ENCODE peak calls at places on chromosomes 6 and 20, in seven cellular contexts. N is heart left ventricle, X is HepG2, Q is right lobe of liver, S is fibroblast of lung, Y is HCT116, B is body of pancreas. T is an unnamed sample.

GRCh38 chr6:16420715-16421461 is 182.5 kb downstream of the GMPR start:
- DNase-seq in N (no peak), X (no peak), Q (no peak), S (peak; percentile 93), Y (no peak), B (no peak), T (peak; percentile 61)

GRCh38 chr20:32278199-32278643 is 770 bp downstream of the KIF3B start:
- DNase-seq in N (no peak), X (no peak), Q (no peak), S (no peak), Y (no peak), B (no peak), T (no peak)

GRCh38 chr6:153511896-153512496 is 380.9 kb upstream of the RGS17 start:
- DNase-seq in N (no peak), X (peak; percentile 29), Q (no peak), S (peak; percentile 40), Y (peak; percentile 8), B (peak; percentile 11), T (peak; percentile 8)

GRCh38 chr6:131268303-131268702 is 133.0 kb downstream of the AKAP7 start:
- DNase-seq in N (no peak), X (no peak), Q (no peak), S (no peak), Y (no peak), B (no peak), T (no peak)

GRCh38 chr6:31568537-31568961 is 3.5 kb upstream of the LTA start:
- DNase-seq in N (no peak), X (no peak), Q (no peak), S (no peak), Y (no peak), B (peak; percentile 49), T (peak; percentile 91)

GRCh38 chr20:31540406-31540805 is 26.2 kb downstream of the HM13 start:
- DNase-seq in N (no peak), X (no peak), Q (no peak), S (no peak), Y (no peak), B (no peak), T (no peak)

GRCh38 chr20:58224097-58224496 is 4.4 kb downstream of the ANKRD60 start:
- DNase-seq in N (no peak), X (no peak), Q (no peak), S (no peak), Y (no peak), B (no peak), T (no peak)

GRCh38 chr6:109130065-109130464 is 34.8 kb downstream of the CEP57L1 start:
- DNase-seq in N (no peak), X (no peak), Q (no peak), S (no peak), Y (no peak), B (no peak), T (no peak)

GRCh38 chr6:101296184-101296583 is 97.3 kb upstream of the GRIK2 start:
- DNase-seq in N (no peak), X (no peak), Q (no peak), S (peak; percentile 15), Y (no peak), B (no peak), T (no peak)

GRCh38 chr20:38882600-38882999 is 43.6 kb upstream of the FAM83D start:
- DNase-seq in N (no peak), X (no peak), Q (no peak), S (no peak), Y (no peak), B (no peak), T (no peak)

GRCh38 chr20:51840865-51841264 is 38.5 kb upstream of the SALL4 start:
- DNase-seq in N (no peak), X (no peak), Q (no peak), S (no peak), Y (no peak), B (no peak), T (no peak)

GRCh38 chr6:124960757-124961467 is 1.3 kb upstream of the RNF217 start:
- DNase-seq in N (no peak), X (no peak), Q (no peak), S (no peak), Y (no peak), B (no peak), T (no peak)

GRCh38 chr20:3325864-3326263 is 81.6 kb downstream of the DNAAF9 start:
- DNase-seq in N (no peak), X (no peak), Q (no peak), S (no peak), Y (no peak), B (no peak), T (no peak)

GRCh38 chr6:113359155-113360140 is 497.7 kb upstream of the MARCKS start:
- DNase-seq in N (no peak), X (no peak), Q (no peak), S (no peak), Y (no peak), B (peak; percentile 22), T (no peak)

GRCh38 chr6:141105481-141105880 is 1027.2 kb upstream of the GJE1 start:
- DNase-seq in N (no peak), X (no peak), Q (no peak), S (peak; percentile 12), Y (no peak), B (no peak), T (no peak)

DNA sequence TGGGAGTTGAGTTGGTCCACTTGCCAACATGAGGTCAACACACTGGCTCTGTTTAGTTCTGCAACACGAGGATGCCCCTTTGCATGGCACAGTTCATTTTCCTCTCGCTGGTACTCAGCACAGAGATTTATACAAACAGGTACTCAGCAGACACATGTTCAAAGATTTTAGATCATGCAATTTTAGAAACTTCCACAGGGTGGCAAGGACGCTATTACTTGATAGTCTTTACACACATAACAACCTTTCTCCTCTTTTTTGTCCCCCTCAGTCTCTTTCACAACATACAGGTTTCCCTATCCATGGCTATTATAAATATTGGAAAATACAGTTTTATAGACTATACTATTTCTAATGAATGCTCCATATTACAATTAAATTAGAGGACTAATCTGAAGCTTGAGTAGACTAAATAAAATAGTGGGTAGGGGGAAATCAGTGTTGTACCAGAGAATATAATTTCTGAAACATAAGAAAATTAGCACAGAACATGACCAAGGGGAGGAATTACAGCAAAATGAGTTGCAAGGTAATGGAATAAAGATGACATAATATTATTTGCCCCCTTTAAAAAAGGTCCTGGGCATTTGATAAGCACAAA is 331.8 kb upstream of the BTBD3 start:
- DNase-seq in N (no peak), X (peak; percentile 16), Q (no peak), S (peak; percentile 9), Y (peak; percentile 23), B (no peak), T (no peak)
- TF ChIP-seq CTCF in N (no peak), X (no peak), Q (peak; percentile 51), S (peak; percentile 18), Y (peak; percentile 51), B (peak; percentile 24), T (peak; percentile 27)

GRCh38 chr6:35605600-35605999 is 83.1 kb downstream of the FKBP5 start:
- DNase-seq in N (no peak), X (no peak), Q (no peak), S (no peak), Y (no peak), B (no peak), T (no peak)
- H3K4me1 ChIP-seq in N (peaks cover 21% of the 10 kb centered on the region), X (peaks cover 36% of the 10 kb centered on the region), Q (peaks cover 37% of the 10 kb centered on the region), S (peaks cover 17% of the 10 kb centered on the region), Y (peaks cover 74% of the 10 kb centered on the region), B (peaks cover 40% of the 10 kb centered on the region), T (peaks cover 32% of the 10 kb centered on the region)

DNA sequence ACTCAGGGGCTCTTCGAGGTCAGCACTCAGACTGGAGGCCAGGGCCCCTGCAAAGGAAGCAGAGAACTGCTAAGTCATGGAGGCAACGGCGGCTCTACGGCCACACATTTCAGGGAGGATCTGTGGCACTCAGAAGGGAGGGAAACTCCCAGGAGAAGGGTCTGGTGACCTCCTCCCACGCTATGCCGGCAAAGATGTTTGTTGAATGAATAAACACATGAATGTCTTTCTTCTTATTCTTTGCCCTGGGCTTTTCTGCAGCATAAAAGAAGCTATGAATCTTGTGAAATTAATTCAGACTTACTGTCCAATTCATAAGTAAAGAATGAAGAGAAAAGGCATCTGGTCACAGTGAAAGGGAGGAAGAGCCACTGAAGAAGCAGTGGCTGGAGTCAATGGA is 25.3 kb downstream of the INSM1 start:
- DNase-seq in N (no peak), X (no peak), Q (no peak), S (no peak), Y (no peak), B (no peak), T (no peak)
- H3K27ac ChIP-seq in N (no peak overlapping the region), X (no peak overlapping the region), Q (no peak overlapping the region), S (no peak overlapping the region), Y (no peak overlapping the region), B (no peak overlapping the region), T (no peak overlapping the region)

GRCh38 chr20:44688053-44688625 is 27.0 kb upstream of the CCN5 start:
- DNase-seq in N (no peak), X (no peak), Q (no peak), S (no peak), Y (no peak), B (no peak), T (no peak)
- TF ChIP-seq CTCF in N (no peak), X (no peak), Q (no peak), S (peak; percentile 16), Y (peak; percentile 32), B (no peak), T (no peak)

DNA sequence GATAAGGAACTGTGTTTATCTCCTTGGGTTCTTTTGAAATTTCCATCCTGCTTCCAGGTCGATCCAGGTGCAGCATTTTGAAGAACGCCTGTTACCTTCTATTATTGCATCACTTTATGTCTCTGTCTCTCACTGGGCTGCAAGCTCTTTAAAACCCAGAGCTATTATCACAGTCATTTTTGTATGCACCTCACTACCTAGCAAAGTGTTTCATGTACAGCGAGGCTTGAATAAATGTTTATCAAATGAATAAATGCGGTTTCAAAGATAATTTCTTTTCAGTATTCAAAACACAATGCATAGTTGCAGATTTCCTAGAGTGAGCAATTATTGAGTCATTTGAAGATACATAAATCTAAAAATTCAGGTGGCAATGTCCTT is 34.2 kb downstream of the GFOD1 start:
- DNase-seq in N (no peak), X (no peak), Q (no peak), S (no peak), Y (no peak), B (no peak), T (no peak)
- H3K4me1 ChIP-seq in N (peaks cover 55% of the 10 kb centered on the region), X (peaks cover 7% of the 10 kb centered on the region), Q (peaks cover 4% of the 10 kb centered on the region), S (peaks cover 21% of the 10 kb centered on the region), Y (peaks cover 13% of the 10 kb centered on the region), B (peaks cover 8% of the 10 kb centered on the region), T (peaks cover 11% of the 10 kb centered on the region)

GRCh38 chr6:111738156-111738555 is 132.5 kb upstream of the TRAF3IP2 start:
- DNase-seq in N (no peak), X (no peak), Q (no peak), S (no peak), Y (no peak), B (no peak), T (no peak)
- H3K27ac ChIP-seq in N (no peak overlapping the region), X (no peak overlapping the region), Q (no peak overlapping the region), S (no peak overlapping the region), Y (no peak overlapping the region), B (no peak overlapping the region), T (no peak overlapping the region)

GRCh38 chr6:151186931-151187330 is 52.8 kb upstream of the AKAP12 start:
- DNase-seq in N (no peak), X (no peak), Q (no peak), S (no peak), Y (no peak), B (no peak), T (no peak)
- TF ChIP-seq CTCF in N (no peak), X (no peak), Q (no peak), S (no peak), Y (no peak), B (no peak), T (no peak)